ENCODE peak calls at places on chromosomes 6 and 20, in seven cellular contexts. Z is esophagus muscularis mucosa, R is endothelial cell, W is heart left ventricle, C is colonic mucosa, Y is AG09309, E is neural progenitor cell. A is an unnamed sample.
A peak's percentile ranks its signal among the peaks of the same experiment; 100 is the strongest.

GRCh38 chr20:18276821-18277220 is 11.5 kb upstream of the ZNF133 start:
- DNase-seq in Z (no peak), W (peak; percentile 34), E (peak; percentile 92), C (peak; percentile 80), Y (peak; percentile 20), R (peak; percentile 86), A (peak; percentile 44)

GRCh38 chr20:3648941-3649340 is 14.3 kb downstream of the GFRA4 start:
- DNase-seq in E (no peak), C (no peak), R (no peak), W (no peak), Y (no peak), Z (no peak), A (no peak)

GRCh38 chr6:134750669-134751068 is 199.2 kb downstream of the ALDH8A1 start:
- DNase-seq in Z (no peak), C (no peak), R (no peak), W (no peak), E (no peak), Y (peak; percentile 62), A (no peak)

GRCh38 chr6:100808638-100809275 is 72.4 kb downstream of the ASCC3 start:
- DNase-seq in Z (no peak), Y (no peak), R (no peak), E (no peak), C (no peak), W (no peak), A (no peak)

GRCh38 chr6:73984851-73985250 is 288.8 kb downstream of the CD109 start:
- DNase-seq in Z (no peak), E (no peak), W (no peak), R (no peak), C (no peak), Y (peak; percentile 54), A (no peak)

GRCh38 chr6:139965393-139965792 is 590.9 kb upstream of the CITED2 start:
- DNase-seq in Y (no peak), R (no peak), E (no peak), C (no peak), Z (no peak), W (no peak), A (no peak)

GRCh38 chr6:88616380-88616779 is 347.0 kb downstream of the RNGTT start:
- DNase-seq in R (no peak), C (no peak), W (no peak), Y (no peak), E (no peak), Z (no peak), A (no peak)

GRCh38 chr6:53998293-53998692 is 113.0 kb upstream of the MLIP start:
- DNase-seq in Y (no peak), C (no peak), W (no peak), Z (no peak), R (no peak), E (no peak), A (peak; percentile 81)

GRCh38 chr6:61887425-61887824 is 398.6 kb downstream of the KHDRBS2 start:
- DNase-seq in R (no peak), Y (no peak), E (peak; percentile 40), Z (no peak), W (no peak), C (no peak), A (no peak)

GRCh38 chr6:129709451-129709908 is 497 bp downstream of the ARHGAP18 start:
- DNase-seq in Y (no peak), W (no peak), R (no peak), Z (no peak), C (peak; percentile 36), E (no peak), A (no peak)

GRCh38 chr20:44247131-44247571 is at the start of gene GDAP1L1:
- DNase-seq in Z (no peak), Y (no peak), C (no peak), E (peak; percentile 77), R (peak; percentile 22), W (peak; percentile 50), A (no peak)

GRCh38 chr6:43730634-43731033 is 39.4 kb upstream of the VEGFA start:
- DNase-seq in Z (no peak), C (no peak), R (no peak), E (no peak), W (no peak), Y (no peak), A (no peak)

GRCh38 chr6:17358515-17358914 is 34.9 kb upstream of the CAP2 start:
- DNase-seq in E (no peak), C (no peak), Y (no peak), Z (no peak), W (no peak), R (no peak), A (no peak)

GRCh38 chr6:170091639-170092579 is 199.0 kb downstream of the DLL1 start:
- DNase-seq in W (no peak), Z (no peak), C (no peak), E (no peak), R (no peak), Y (no peak), A (peak; percentile 14)

GRCh38 chr6:90429713-90430112 is 133.1 kb upstream of the BACH2 start:
- DNase-seq in Z (no peak), Y (no peak), W (no peak), R (no peak), E (peak; percentile 28), C (no peak), A (no peak)

GRCh38 chr6:145744619-145745018 is 9.3 kb upstream of the EPM2A start:
- DNase-seq in W (no peak), Y (no peak), R (no peak), E (no peak), Z (no peak), C (no peak), A (no peak)

GRCh38 chr6:28597924-28598323 is 72.2 kb downstream of the GPX5 start:
- DNase-seq in R (no peak), Z (no peak), Y (no peak), W (no peak), C (no peak), E (peak; percentile 43), A (no peak)

GRCh38 chr6:112243861-112244415 is 10.4 kb downstream of the LAMA4 start:
- DNase-seq in C (no peak), Z (no peak), E (no peak), W (no peak), R (no peak), Y (no peak), A (no peak)

GRCh38 chr6:3373597-3374203 is 83.2 kb downstream of the SLC22A23 start:
- DNase-seq in E (no peak), C (no peak), R (no peak), Z (no peak), Y (no peak), W (no peak), A (no peak)

GRCh38 chr6:3372912-3373554 is 83.8 kb downstream of the SLC22A23 start:
- DNase-seq in E (no peak), Z (no peak), Y (no peak), R (no peak), C (peak; percentile 69), W (no peak), A (no peak)

GRCh38 chr6:3370361-3371221 is 86.3 kb downstream of the SLC22A23 start:
- DNase-seq in R (no peak), W (no peak), C (no peak), Z (no peak), E (no peak), Y (no peak), A (no peak)

GRCh38 chr6:3371222-3371949 is 85.5 kb downstream of the SLC22A23 start:
- DNase-seq in Y (no peak), C (no peak), W (no peak), E (no peak), R (no peak), Z (no peak), A (no peak)

GRCh38 chr6:3372184-3372846 is 84.5 kb downstream of the SLC22A23 start:
- DNase-seq in Z (no peak), R (no peak), Y (no peak), E (peak; percentile 43), W (no peak), C (no peak), A (no peak)
- TF ChIP-seq CTCF in Z (no peak), R (no peak), Y (peak; percentile 20), E (peak; percentile 52), W (no peak), C (no peak), A (no peak)

DNA sequence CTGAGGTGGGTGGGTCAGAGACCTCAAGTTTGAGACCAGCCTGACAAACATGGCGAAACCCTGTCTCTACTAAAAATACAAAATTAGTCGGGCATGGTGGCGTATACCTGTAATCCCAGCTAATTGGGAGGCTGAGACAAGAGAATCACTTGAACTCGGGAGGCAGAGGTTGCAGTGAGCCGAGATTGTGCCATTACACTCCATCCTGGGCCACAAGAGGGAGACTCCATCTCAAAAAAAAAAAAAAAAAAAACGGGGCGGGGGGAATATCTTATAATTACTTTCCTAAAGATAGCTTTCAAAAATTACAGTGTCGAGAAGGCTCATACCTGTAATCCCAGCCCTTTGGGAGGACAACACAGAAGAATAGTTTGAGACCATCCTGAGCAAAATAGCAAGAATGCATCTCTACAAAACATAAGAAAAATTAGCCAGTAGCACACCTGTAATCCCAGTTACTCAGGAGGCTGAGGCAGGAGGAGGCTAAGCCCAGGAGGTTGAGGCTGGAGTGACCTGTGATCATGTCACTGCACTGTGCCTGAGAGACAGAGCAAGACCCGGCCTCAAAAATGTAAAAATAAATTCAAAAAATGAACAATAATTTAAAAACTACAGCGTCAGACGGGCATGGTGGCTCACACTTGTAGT is 25.8 kb downstream of the CBFA2T2 start:
- DNase-seq in W (no peak), R (no peak), Z (no peak), E (no peak), Y (no peak), C (no peak), A (no peak)
- TF ChIP-seq CTCF in W (no peak), R (no peak), Z (peak; percentile 9), E (peak; percentile 26), Y (peak; percentile 32), C (no peak), A (no peak)

GRCh38 chr6:42086665-42087050 is 36.3 kb downstream of the TAF8 start:
- DNase-seq in W (no peak), C (no peak), Y (no peak), E (no peak), Z (no peak), R (no peak), A (no peak)

GRCh38 chr6:42086046-42086664 is 35.8 kb downstream of the TAF8 start:
- DNase-seq in Z (no peak), E (no peak), W (no peak), Y (no peak), C (no peak), R (no peak), A (no peak)

GRCh38 chr6:42083530-42083929 is 33.2 kb downstream of the TAF8 start:
- DNase-seq in C (no peak), Z (no peak), Y (no peak), W (peak; percentile 58), R (no peak), E (no peak), A (no peak)

GRCh38 chr6:42088101-42088591 is 37.8 kb downstream of the TAF8 start:
- DNase-seq in E (no peak), Y (no peak), W (peak; percentile 83), C (no peak), Z (no peak), R (no peak), A (no peak)

GRCh38 chr6:42084889-42085288 is 34.6 kb downstream of the TAF8 start:
- DNase-seq in Z (no peak), C (no peak), E (no peak), Y (no peak), W (no peak), R (no peak), A (no peak)
- TF ChIP-seq CTCF in Z (no peak), C (no peak), E (no peak), Y (peak; percentile 27), W (no peak), R (no peak), A (no peak)

GRCh38 chr6:120992257-120992656 is 342.0 kb downstream of the TBC1D32 start:
- DNase-seq in W (no peak), C (no peak), Y (no peak), R (no peak), Z (no peak), E (no peak), A (no peak)
- TF ChIP-seq CTCF in W (no peak), C (no peak), Y (no peak), R (no peak), Z (no peak), E (no peak), A (no peak)

A was measured in Peyer's patch.